ENCODE peak calls at places on chromosomes 13 and 19, in ten cellular contexts. U is neuronal stem cell; A is adrenal gland; S is effector memory CD4-positive, alpha-beta T cell; Z is mucosa of descending colon; O is fibroblast of lung; J is body of pancreas; X is iPS DF 6.9; Q is CD8-positive, alpha-beta T cell; Y is upper lobe of left lung. C is an unnamed sample. For H3K4me1, the result is how much of the 10 kb centered on the place peaks cover.

GRCh38 chr13:26964278-26965057 is 203.9 kb upstream of the GPR12 start:
- DNase-seq in U (no peak), A (peak), S (no peak), Z (peak), O (peak), J (peak), X (no peak), Q (no peak), Y (peak), C (peak)

GRCh38 chr19:10654610-10655456 is 687 bp downstream of the ILF3 start:
- DNase-seq in U (peak), A (peak), S (no peak), Z (peak), O (peak), J (peak), X (peak), Q (peak), Y (no peak), C (peak)

GRCh38 chr19:37551123-37551993 is 43.2 kb downstream of the ZNF571 start:
- DNase-seq in U (no peak), A (no peak), S (peak), Z (peak), O (peak), J (no peak), X (peak), Q (peak), Y (no peak), C (peak)

GRCh38 chr13:95652821-95653220 is 8.3 kb upstream of the DZIP1 start:
- DNase-seq in U (no peak), A (no peak), S (no peak), Z (no peak), O (no peak), J (no peak), X (no peak), Q (no peak), Y (no peak), C (no peak)

GRCh38 chr13:73223372-73223781 is 164.6 kb downstream of the KLF5 start:
- DNase-seq in U (no peak), A (no peak), S (no peak), Z (no peak), O (no peak), J (no peak), X (no peak), Q (no peak), Y (no peak), C (no peak)

GRCh38 chr19:52351512-52351911 is 15.5 kb downstream of the ZNF610 start:
- DNase-seq in U (no peak), A (no peak), S (no peak), Z (no peak), O (no peak), J (no peak), X (no peak), Q (no peak), Y (no peak), C (no peak)

GRCh38 chr19:42325896-42326771 is 699 bp downstream of the MEGF8 start:
- DNase-seq in U (no peak), A (peak), S (no peak), Z (peak), O (no peak), J (no peak), X (no peak), Q (no peak), Y (no peak), C (no peak)

GRCh38 chr19:6676288-6676687 is 6.3 kb upstream of the TNFSF14 start:
- DNase-seq in U (no peak), A (no peak), S (no peak), Z (no peak), O (no peak), J (no peak), X (no peak), Q (no peak), Y (no peak), C (no peak)

GRCh38 chr19:40778865-40779284 is 828 bp downstream of the RAB4B start:
- DNase-seq in U (no peak), A (no peak), S (no peak), Z (no peak), O (no peak), J (no peak), X (no peak), Q (no peak), Y (no peak), C (no peak)

GRCh38 chr19:40586611-40587010 is 9.9 kb downstream of the SHKBP1 start:
- DNase-seq in U (no peak), A (no peak), S (no peak), Z (no peak), O (no peak), J (no peak), X (no peak), Q (no peak), Y (no peak), C (no peak)

GRCh38 chr19:16295071-16295470 is 29.6 kb upstream of the KLF2 start:
- DNase-seq in U (no peak), A (no peak), S (no peak), Z (no peak), O (peak), J (no peak), X (no peak), Q (no peak), Y (no peak), C (no peak)

GRCh38 chr19:4988770-4989251 is 19.9 kb downstream of the KDM4B start:
- DNase-seq in U (peak), A (peak), S (no peak), Z (no peak), O (peak), J (no peak), X (no peak), Q (no peak), Y (no peak), C (peak)

GRCh38 chr13:110815471-110816204 is 99.2 kb downstream of the ANKRD10 start:
- DNase-seq in U (no peak), A (no peak), S (no peak), Z (peak), O (no peak), J (no peak), X (no peak), Q (no peak), Y (peak), C (no peak)

GRCh38 chr13:43543331-43543730 is 243.4 kb downstream of the ENOX1 start:
- DNase-seq in U (no peak), A (no peak), S (no peak), Z (no peak), O (peak), J (no peak), X (no peak), Q (no peak), Y (no peak), C (no peak)

GRCh38 chr19:3608079-3608641 is 1.5 kb upstream of the TBXA2R start:
- DNase-seq in U (no peak), A (peak), S (no peak), Z (no peak), O (no peak), J (no peak), X (no peak), Q (no peak), Y (no peak), C (no peak)

GRCh38 chr13:40644838-40645620 is 21.4 kb downstream of the FOXO1 start:
- DNase-seq in U (no peak), A (no peak), S (no peak), Z (no peak), O (no peak), J (no peak), X (no peak), Q (no peak), Y (no peak), C (no peak)
- H3K4me1 ChIP-seq in U (under half), A (under half), S (half or more), Z (half or more), O (under half), J (under half), X (under half), Q (half or more), Y (under half), C (under half)

GRCh38 chr13:98422046-98422445 is 154.9 kb downstream of the STK24 start:
- DNase-seq in U (no peak), A (no peak), S (no peak), Z (no peak), O (no peak), J (no peak), X (no peak), Q (no peak), Y (no peak), C (no peak)
- H3K4me3 ChIP-seq in U (no peak), A (no peak), S (no peak), Z (no peak), O (no peak), J (no peak), X (no peak), Q (no peak), Y (no peak), C (no peak)

GRCh38 chr19:17948967-17949930 is 16.4 kb downstream of the CCDC124 start:
- DNase-seq in U (no peak), A (no peak), S (no peak), Z (no peak), O (no peak), J (no peak), X (no peak), Q (no peak), Y (no peak), C (peak)

GRCh38 chr19:17946965-17947784 is 14.4 kb downstream of the CCDC124 start:
- DNase-seq in U (no peak), A (peak), S (peak), Z (no peak), O (no peak), J (no peak), X (no peak), Q (no peak), Y (no peak), C (no peak)

GRCh38 chr19:17947815-17948473 is 15.1 kb downstream of the CCDC124 start:
- DNase-seq in U (peak), A (peak), S (peak), Z (peak), O (peak), J (peak), X (no peak), Q (peak), Y (peak), C (peak)

GRCh38 chr19:17949956-17950309 is 17.0 kb upstream of the KCNN1 start:
- DNase-seq in U (no peak), A (no peak), S (no peak), Z (no peak), O (no peak), J (no peak), X (no peak), Q (no peak), Y (no peak), C (no peak)

DNA sequence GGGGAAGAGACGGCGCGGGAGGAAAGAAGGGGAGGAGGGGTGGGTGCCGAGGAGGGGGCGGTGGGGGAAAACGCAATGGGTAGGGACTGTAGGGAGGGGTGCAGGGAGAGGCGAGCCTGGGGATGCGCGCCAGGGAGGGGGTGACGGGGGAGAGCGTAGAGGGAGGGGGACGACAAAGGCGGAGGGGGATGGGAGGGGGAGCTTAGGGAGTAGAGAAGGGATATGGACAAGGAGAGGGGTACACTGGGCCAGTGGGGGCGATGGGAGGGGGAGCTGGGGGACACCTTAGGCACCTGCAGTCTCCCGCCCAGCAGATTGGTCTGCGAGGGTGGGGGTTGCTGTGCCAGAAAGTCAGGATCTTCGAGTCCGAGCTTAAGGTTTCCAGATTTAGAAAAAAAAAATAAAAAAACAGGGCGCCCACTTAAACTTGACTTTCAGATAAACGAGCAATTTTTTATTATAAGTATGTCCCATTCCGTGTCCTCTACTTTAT is 15.7 kb downstream of the CCDC124 start:
- DNase-seq in U (no peak), A (no peak), S (no peak), Z (no peak), O (no peak), J (no peak), X (no peak), Q (no peak), Y (no peak), C (no peak)
- H3K4me1 ChIP-seq in U (under half), A (under half), S (half or more), Z (under half), O (under half), J (half or more), X (under half), Q (half or more), Y (under half), C (under half)

GRCh38 chr13:75426421-75426820 is 55.5 kb downstream of the TBC1D4 start:
- DNase-seq in U (no peak), A (no peak), S (no peak), Z (no peak), O (no peak), J (no peak), X (no peak), Q (no peak), Y (no peak), C (no peak)
- H3K4me3 ChIP-seq in U (no peak), A (no peak), S (no peak), Z (no peak), O (no peak), J (no peak), X (no peak), Q (no peak), Y (no peak), C (no peak)

GRCh38 chr19:14775855-14776254 is 2.5 kb downstream of the ADGRE2 start:
- DNase-seq in U (no peak), A (peak), S (no peak), Z (peak), O (no peak), J (no peak), X (no peak), Q (no peak), Y (peak), C (no peak)

GRCh38 chr19:14772467-14772866 is 5.9 kb downstream of the ADGRE2 start:
- DNase-seq in U (no peak), A (no peak), S (no peak), Z (no peak), O (no peak), J (no peak), X (no peak), Q (no peak), Y (no peak), C (no peak)

GRCh38 chr19:14772995-14773394 is 5.4 kb downstream of the ADGRE2 start:
- DNase-seq in U (no peak), A (no peak), S (no peak), Z (no peak), O (no peak), J (no peak), X (no peak), Q (no peak), Y (no peak), C (no peak)

GRCh38 chr19:14770944-14771839 is 7.2 kb downstream of the ADGRE2 start:
- DNase-seq in U (no peak), A (no peak), S (no peak), Z (no peak), O (no peak), J (no peak), X (no peak), Q (no peak), Y (no peak), C (no peak)

GRCh38 chr19:14774373-14774772 is 4.0 kb downstream of the ADGRE2 start:
- DNase-seq in U (no peak), A (no peak), S (no peak), Z (no peak), O (no peak), J (no peak), X (no peak), Q (no peak), Y (no peak), C (no peak)
- H3K4me1 ChIP-seq in U (under half), A (under half), S (under half), Z (under half), O (under half), J (under half), X (under half), Q (under half), Y (under half), C (under half)

GRCh38 chr19:2227415-2228156 is 8.5 kb downstream of the PLEKHJ1 start:
- DNase-seq in U (no peak), A (peak), S (no peak), Z (no peak), O (no peak), J (no peak), X (no peak), Q (no peak), Y (no peak), C (no peak)
- H3K4me3 ChIP-seq in U (no peak), A (no peak), S (no peak), Z (no peak), O (no peak), J (no peak), X (no peak), Q (no peak), Y (no peak), C (no peak)

DNA sequence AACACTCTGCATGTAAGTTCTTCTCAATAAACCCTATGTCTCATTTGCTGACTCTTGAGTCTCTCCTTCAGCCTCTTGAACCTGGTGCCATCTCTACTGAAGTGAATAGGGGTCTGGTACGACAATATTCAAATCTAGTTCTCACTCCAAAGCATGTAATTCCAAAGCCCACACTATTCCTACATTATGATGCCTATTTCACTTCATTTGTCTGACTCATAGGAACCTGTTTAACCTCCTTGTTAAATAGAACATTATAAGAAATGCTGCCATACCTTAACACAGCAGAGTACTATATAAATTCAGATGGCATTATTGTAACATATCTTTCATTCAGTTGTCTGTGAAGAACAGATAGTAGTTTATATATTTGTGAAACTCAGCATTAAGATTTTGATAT is 67.1 kb downstream of the STARD13 start:
- DNase-seq in U (no peak), A (no peak), S (no peak), Z (no peak), O (no peak), J (no peak), X (no peak), Q (no peak), Y (no peak), C (no peak)
- H3K4me1 ChIP-seq in U (under half), A (under half), S (under half), Z (under half), O (under half), J (under half), X (under half), Q (under half), Y (under half), C (under half)

GRCh38 chr19:1430201-1430621 is 8.0 kb upstream of the RPS15 start:
- DNase-seq in U (no peak), A (no peak), S (no peak), Z (no peak), O (no peak), J (no peak), X (no peak), Q (no peak), Y (no peak), C (no peak)
- H3K4me3 ChIP-seq in U (no peak), A (no peak), S (no peak), Z (no peak), O (no peak), J (no peak), X (no peak), Q (no peak), Y (no peak), C (no peak)

C was measured in BE2C.